ENCODE peak calls at places on chromosomes 11 and 22, in four cellular contexts. F, K, Z and Y are unnamed samples.

GRCh38 chr11:77876045-77876444 is 55.1 kb downstream of the AAMDC start:
- DNase-seq in F (no peak), K (no peak), Z (no peak), Y (no peak)

GRCh38 chr11:1006762-1007161 is 29.8 kb downstream of the MUC6 start:
- DNase-seq in F (no peak), K (no peak), Z (no peak), Y (no peak)

GRCh38 chr22:38080847-38081635 is 2.9 kb downstream of the SLC16A8 start:
- DNase-seq in F (no peak), K (no peak), Z (no peak), Y (no peak)

GRCh38 chr11:2409026-2409553 is 8.5 kb downstream of the TSSC4 start:
- DNase-seq in F (no peak), K (no peak), Z (no peak), Y (no peak)

GRCh38 chr11:132158696-132159095 is 788.3 kb downstream of the NTM start:
- DNase-seq in F (no peak), K (no peak), Z (no peak), Y (no peak)

GRCh38 chr11:128868851-128869671 is 2.0 kb upstream of the KCNJ1 start:
- DNase-seq in F (no peak), K (no peak), Z (no peak), Y (no peak)

GRCh38 chr11:76233196-76233921 is 27.1 kb upstream of the WNT11 start:
- DNase-seq in F (no peak), K (no peak), Z (no peak), Y (no peak)

GRCh38 chr11:73177380-73178091 is 35.4 kb upstream of the FCHSD2 start:
- DNase-seq in F (no peak), K (no peak), Z (no peak), Y (no peak)

GRCh38 chr11:105609832-105610781 is at the start of gene GRIA4:
- DNase-seq in F (no peak), K (no peak), Z (no peak), Y (no peak)

GRCh38 chr11:119791701-119792151 is 62.7 kb upstream of the NECTIN1 start:
- DNase-seq in F (no peak), K (no peak), Z (no peak), Y (no peak)

GRCh38 chr22:20957691-20958440 is 9.2 kb upstream of the AIFM3 start:
- DNase-seq in F (no peak), K (no peak), Z (no peak), Y (no peak)

GRCh38 chr22:20962491-20962945 is 4.5 kb upstream of the AIFM3 start:
- DNase-seq in F (no peak), K (no peak), Z (no peak), Y (no peak)

GRCh38 chr22:20960609-20961008 is 6.4 kb upstream of the AIFM3 start:
- DNase-seq in F (no peak), K (no peak), Z (no peak), Y (no peak)

GRCh38 chr22:20957118-20957690 is 9.9 kb upstream of the AIFM3 start:
- DNase-seq in F (no peak), K (no peak), Z (no peak), Y (no peak)

GRCh38 chr22:20959578-20960461 is 7.2 kb upstream of the AIFM3 start:
- DNase-seq in F (no peak), K (no peak), Z (no peak), Y (no peak)
- TF ChIP-seq ATF3 in F (no peak), K (no peak), Z (no peak), Y (no peak)

GRCh38 chr11:62269654-62270278 is at the start of gene SCGB2A2:
- DNase-seq in F (peak; percentile 28), K (no peak), Z (no peak), Y (peak; percentile 8)
- TF ChIP-seq EGR1 in F (no peak), K (no peak), Z (no peak), Y (no peak)

GRCh38 chr11:112057170-112057569 is 16.6 kb downstream of the PIH1D2 start:
- DNase-seq in F (no peak), K (no peak), Z (no peak), Y (no peak)
- TF ChIP-seq ATF3 in F (no peak), K (no peak), Z (no peak), Y (no peak)

GRCh38 chr22:17562906-17563870 is at the start of gene SLC25A18:
- DNase-seq in F (peak; percentile 41), K (no peak), Z (no peak), Y (no peak)
- TF ChIP-seq EGR1 in F (no peak), K (no peak), Z (no peak), Y (no peak)